ENCODE peak calls at places on chromosomes 3 and 15, in seven cellular contexts. R, W, G, L, A, Z and H are unnamed samples.

GRCh38 chr3:141385386-141386079 is 17.2 kb downstream of the ZBTB38 start:
- DNase-seq in R (no peak), W (no peak), G (peak; percentile 32), L (no peak), A (no peak), Z (peak; percentile 30), H (no peak)

GRCh38 chr3:126983653-126984390 is 907 bp downstream of the PLXNA1 start:
- DNase-seq in R (no peak), W (no peak), G (peak; percentile 25), L (peak; percentile 21), A (no peak), Z (peak; percentile 11), H (no peak)

GRCh38 chr3:190435618-190436017 is 14.1 kb downstream of the TMEM207 start:
- DNase-seq in R (no peak), W (no peak), G (no peak), L (peak; percentile 67), A (no peak), Z (no peak), H (no peak)

GRCh38 chr3:53269888-53270880 is 14.4 kb upstream of the TKT start:
- DNase-seq in R (peak; percentile 85), W (peak; percentile 5), G (peak; percentile 81), L (peak; percentile 95), A (no peak), Z (peak; percentile 86), H (no peak)

GRCh38 chr3:123584284-123584987 is 417 bp downstream of the HACD2 start:
- DNase-seq in R (no peak), W (no peak), G (peak; percentile 10), L (peak; percentile 43), A (no peak), Z (peak; percentile 23), H (peak; percentile 62)

GRCh38 chr15:94674251-94674650 is 442.9 kb downstream of the MCTP2 start:
- DNase-seq in R (no peak), W (no peak), G (no peak), L (no peak), A (no peak), Z (no peak), H (no peak)

GRCh38 chr3:72629191-72629611 is 219.0 kb downstream of the SHQ1 start:
- DNase-seq in R (no peak), W (no peak), G (no peak), L (peak; percentile 35), A (no peak), Z (no peak), H (no peak)

GRCh38 chr3:33717616-33717865 is 513 bp downstream of the CLASP2 start:
- DNase-seq in R (no peak), W (no peak), G (peak; percentile 70), L (no peak), A (no peak), Z (peak; percentile 76), H (no peak)

GRCh38 chr3:45241206-45241605 is 15.1 kb upstream of the TMEM158 start:
- DNase-seq in R (no peak), W (peak; percentile 35), G (no peak), L (no peak), A (no peak), Z (no peak), H (no peak)

GRCh38 chr3:115549111-115549510 is 74.2 kb upstream of the GAP43 start:
- DNase-seq in R (no peak), W (no peak), G (no peak), L (no peak), A (no peak), Z (no peak), H (no peak)

GRCh38 chr3:168249539-168250414 is 154.1 kb upstream of the GOLIM4 start:
- DNase-seq in R (peak; percentile 40), W (no peak), G (peak; percentile 71), L (peak; percentile 86), A (no peak), Z (peak; percentile 62), H (no peak)

GRCh38 chr3:137764563-137765309 is 621 bp downstream of the SOX14 start:
- DNase-seq in R (no peak), W (no peak), G (no peak), L (peak; percentile 34), A (no peak), Z (no peak), H (no peak)

GRCh38 chr15:48190932-48191573 is 412 bp upstream of the CTXN2 start:
- DNase-seq in R (no peak), W (no peak), G (peak; percentile 85), L (peak; percentile 39), A (no peak), Z (peak; percentile 47), H (no peak)

GRCh38 chr15:90223441-90224165 is 10.1 kb downstream of the CIB1 start:
- DNase-seq in R (no peak), W (no peak), G (no peak), L (no peak), A (no peak), Z (no peak), H (no peak)

GRCh38 chr3:56758539-56758981 is 43.2 kb downstream of the ARHGEF3 start:
- DNase-seq in R (no peak), W (no peak), G (peak; percentile 4), L (peak; percentile 33), A (no peak), Z (peak; percentile 92), H (no peak)

GRCh38 chr15:96338772-96339661 is 8.5 kb downstream of the NR2F2 start:
- DNase-seq in R (no peak), W (no peak), G (peak; percentile 37), L (peak; percentile 23), A (no peak), Z (peak; percentile 34), H (no peak)

GRCh38 chr3:165749817-165750216 is 87.4 kb downstream of the BCHE start:
- DNase-seq in R (no peak), W (no peak), G (no peak), L (no peak), A (no peak), Z (peak; percentile 4), H (no peak)

GRCh38 chr3:57755368-57756021 is 614 bp upstream of the SLMAP start:
- DNase-seq in R (no peak), W (no peak), G (peak; percentile 51), L (peak; percentile 72), A (no peak), Z (peak; percentile 70), H (no peak)